ENCODE peak calls at places on chromosomes 12 and 14, in eight cellular contexts. X, H, L, R, Z, B, M and U are unnamed samples.
A peak's percentile ranks its signal among the peaks of the same experiment; 100 is the strongest.

GRCh38 chr12:103301642-103302620 is 193.8 kb downstream of the C12orf42 start:
- DNase-seq in X (no peak), H (peak; percentile 89), L (no peak), R (no peak), Z (no peak), B (no peak), M (no peak), U (no peak)

GRCh38 chr14:52121441-52121840 is 52.6 kb upstream of the NID2 start:
- DNase-seq in X (no peak), H (no peak), L (no peak), R (no peak), Z (peak; percentile 23), B (no peak), M (no peak), U (no peak)

GRCh38 chr14:49464885-49465284 is 121.3 kb downstream of the RPS29 start:
- DNase-seq in X (no peak), H (peak; percentile 79), L (no peak), R (no peak), Z (no peak), B (peak; percentile 3), M (no peak), U (no peak)

GRCh38 chr12:67442896-67443295 is 173.7 kb downstream of the CAND1 start:
- DNase-seq in X (no peak), H (no peak), L (no peak), R (no peak), Z (no peak), B (no peak), M (no peak), U (no peak)

GRCh38 chr14:100680439-100681051 is 46.1 kb upstream of the DLK1 start:
- DNase-seq in X (no peak), H (no peak), L (no peak), R (no peak), Z (no peak), B (no peak), M (no peak), U (no peak)

GRCh38 chr12:14618990-14619389 is 51.3 kb upstream of the PLBD1 start:
- DNase-seq in X (no peak), H (peak; percentile 51), L (no peak), R (no peak), Z (peak; percentile 33), B (peak; percentile 65), M (no peak), U (no peak)

GRCh38 chr12:109702126-109702841 is 11.3 kb upstream of the FAM222A start:
- DNase-seq in X (no peak), H (no peak), L (no peak), R (no peak), Z (no peak), B (no peak), M (no peak), U (no peak)

GRCh38 chr14:23119362-23120327 is 590 bp upstream of the CEBPE start:
- DNase-seq in X (no peak), H (no peak), L (no peak), R (no peak), Z (no peak), B (peak; percentile 93), M (no peak), U (no peak)

GRCh38 chr14:103329421-103330347 is 4.4 kb upstream of the EIF5 start:
- DNase-seq in X (peak; percentile 55), H (no peak), L (peak; percentile 62), R (no peak), Z (peak; percentile 69), B (peak; percentile 18), M (no peak), U (peak; percentile 84)

GRCh38 chr14:55874785-55875184 is 243.4 kb upstream of the PELI2 start:
- DNase-seq in X (no peak), H (no peak), L (peak; percentile 45), R (no peak), Z (no peak), B (no peak), M (no peak), U (no peak)

GRCh38 chr12:52254180-52254964 is 20.1 kb upstream of the KRT86 start:
- DNase-seq in X (no peak), H (no peak), L (peak; percentile 3), R (no peak), Z (no peak), B (no peak), M (peak; percentile 22), U (no peak)

GRCh38 chr12:11658796-11659195 is 9.3 kb downstream of the ETV6 start:
- DNase-seq in X (no peak), H (no peak), L (no peak), R (no peak), Z (peak; percentile 39), B (no peak), M (no peak), U (no peak)

GRCh38 chr14:96202441-96203094 is 2.1 kb upstream of the BDKRB2 start:
- DNase-seq in X (no peak), H (no peak), L (no peak), R (no peak), Z (no peak), B (no peak), M (no peak), U (no peak)

GRCh38 chr12:68159681-68160304 is at the start of gene IFNG:
- DNase-seq in X (no peak), H (no peak), L (no peak), R (no peak), Z (no peak), B (no peak), M (no peak), U (no peak)

GRCh38 chr12:84150226-84150625 is 762.4 kb downstream of the SLC6A15 start:
- DNase-seq in X (no peak), H (no peak), L (no peak), R (no peak), Z (no peak), B (no peak), M (no peak), U (no peak)

GRCh38 chr14:55807059-55807499 is 227.1 kb downstream of the KTN1 start:
- DNase-seq in X (peak; percentile 72), H (no peak), L (peak; percentile 93), R (peak; percentile 94), Z (peak; percentile 79), B (no peak), M (peak; percentile 83), U (peak; percentile 63)

GRCh38 chr12:122333142-122334087 is 67.1 kb upstream of the VPS33A start:
- DNase-seq in X (no peak), H (no peak), L (no peak), R (no peak), Z (peak; percentile 75), B (no peak), M (no peak), U (no peak)

GRCh38 chr12:5780536-5780935 is 164.5 kb downstream of the ANO2 start:
- DNase-seq in X (no peak), H (no peak), L (no peak), R (no peak), Z (no peak), B (no peak), M (no peak), U (no peak)

GRCh38 chr14:21846227-21846885 is 172.7 kb upstream of the OR4E1 start:
- DNase-seq in X (no peak), H (peak; percentile 77), L (peak; percentile 38), R (no peak), Z (no peak), B (peak; percentile 46), M (peak; percentile 28), U (no peak)

DNA sequence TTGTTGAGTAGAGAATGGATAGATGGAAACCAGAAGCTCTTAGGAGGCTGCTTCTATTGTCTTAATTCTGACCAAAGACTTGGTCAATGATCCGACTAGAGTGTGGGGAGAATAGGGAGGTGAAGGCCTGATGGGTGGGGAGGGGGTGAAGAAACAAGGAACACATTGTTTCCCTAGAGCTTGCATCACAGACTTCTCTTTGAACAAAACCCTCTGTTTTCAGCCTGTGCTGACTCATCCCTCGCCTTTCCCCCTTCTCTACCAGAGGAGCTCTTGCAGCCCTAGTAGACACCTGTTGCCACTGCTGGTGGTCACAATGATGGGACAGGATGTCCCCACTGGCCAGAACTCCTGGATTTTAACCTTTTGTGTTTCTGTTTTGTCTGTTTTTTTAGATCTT is 46.8 kb upstream of the CISTR start:
- DNase-seq in X (no peak), H (no peak), L (no peak), R (no peak), Z (no peak), B (no peak), M (peak; percentile 40), U (no peak)
- H3K27ac ChIP-seq in X (no peak overlapping the region), H (no peak overlapping the region), L (no peak overlapping the region), R (no peak overlapping the region), Z (no peak overlapping the region), B (no peak overlapping the region), M (peak overlapping the region; percentile 64), U (no peak overlapping the region)

GRCh38 chr12:90080616-90081015 is 372.0 kb upstream of the ATP2B1 start:
- DNase-seq in X (no peak), H (no peak), L (no peak), R (no peak), Z (no peak), B (no peak), M (no peak), U (no peak)
- H3K4me1 ChIP-seq in X (no peaks in the 10 kb centered on the region), H (no peaks in the 10 kb centered on the region), L (no peaks in the 10 kb centered on the region), R (no peaks in the 10 kb centered on the region), Z (peaks cover 3% of the 10 kb centered on the region), B (peaks cover 29% of the 10 kb centered on the region), M (no peaks in the 10 kb centered on the region), U (no peaks in the 10 kb centered on the region)

DNA sequence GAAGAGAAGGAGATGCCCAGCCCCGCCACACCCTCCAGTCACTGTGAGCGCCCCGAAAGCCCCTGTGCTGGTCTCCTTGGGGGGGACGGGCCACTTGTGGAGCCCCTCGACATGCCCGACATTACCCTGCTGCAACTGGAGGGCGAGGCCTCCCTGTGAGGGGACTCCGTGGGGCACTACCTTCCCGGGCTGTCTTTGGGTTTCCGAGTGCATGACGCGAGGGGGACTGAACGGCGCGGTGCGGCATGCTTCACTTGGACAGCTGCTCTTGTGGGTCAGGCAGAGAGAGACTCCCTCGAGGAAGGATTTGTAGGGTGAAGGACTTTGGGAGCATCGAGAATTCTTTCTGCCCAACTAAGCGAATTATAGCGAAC is 1.1 kb downstream of the CCDC184 start:
- DNase-seq in X (no peak), H (peak; percentile 34), L (no peak), R (no peak), Z (no peak), B (no peak), M (no peak), U (no peak)
- H3K4me3 ChIP-seq in X (peak overlapping the region; percentile 56), H (peak overlapping the region; percentile 81), L (no peak overlapping the region), R (no peak overlapping the region), Z (peak overlapping the region; percentile 78), B (no peak overlapping the region), M (no peak overlapping the region), U (no peak overlapping the region)

GRCh38 chr14:32601908-32602307 is 272.8 kb downstream of the AKAP6 start:
- DNase-seq in X (no peak), H (no peak), L (no peak), R (no peak), Z (no peak), B (no peak), M (no peak), U (no peak)

GRCh38 chr14:32595496-32595895 is 266.4 kb downstream of the AKAP6 start:
- DNase-seq in X (no peak), H (no peak), L (no peak), R (no peak), Z (no peak), B (no peak), M (no peak), U (no peak)

GRCh38 chr14:32596390-32596789 is 267.3 kb downstream of the AKAP6 start:
- DNase-seq in X (no peak), H (no peak), L (no peak), R (no peak), Z (no peak), B (no peak), M (no peak), U (no peak)

GRCh38 chr14:32594766-32595165 is 265.7 kb downstream of the AKAP6 start:
- DNase-seq in X (no peak), H (no peak), L (no peak), R (no peak), Z (peak; percentile 36), B (no peak), M (no peak), U (no peak)

GRCh38 chr14:32597771-32598170 is 268.7 kb downstream of the AKAP6 start:
- DNase-seq in X (no peak), H (no peak), L (no peak), R (no peak), Z (no peak), B (no peak), M (no peak), U (no peak)
- H3K27ac ChIP-seq in X (no peak overlapping the region), H (no peak overlapping the region), L (no peak overlapping the region), R (no peak overlapping the region), Z (no peak overlapping the region), B (no peak overlapping the region), M (no peak overlapping the region), U (no peak overlapping the region)